ENCODE peak calls at places on chromosomes 5 and 9, in nine cellular contexts. O, F, R, U, E, H, T, G and J are unnamed samples.

GRCh38 chr9:124458441-124458840 is 8.2 kb downstream of the ADGRD2 start:
- DNase-seq in O (no peak), F (no peak), R (no peak), U (no peak), E (no peak), H (no peak), T (no peak), G (no peak), J (no peak)

GRCh38 chr5:80960531-80961375 is 590 bp downstream of the RASGRF2 start:
- DNase-seq in O (peak), F (peak), R (peak), U (peak), E (peak), H (no peak), T (no peak), G (peak), J (peak)

GRCh38 chr9:93818237-93818636 is 136.9 kb downstream of the BARX1 start:
- DNase-seq in O (no peak), F (no peak), R (no peak), U (no peak), E (no peak), H (no peak), T (no peak), G (no peak), J (no peak)

GRCh38 chr9:8419871-8420270 is 620.3 kb upstream of the DMAC1 start:
- DNase-seq in O (no peak), F (no peak), R (no peak), U (no peak), E (no peak), H (no peak), T (no peak), G (no peak), J (no peak)

GRCh38 chr5:16854351-16854750 is 81.7 kb downstream of the MYO10 start:
- DNase-seq in O (no peak), F (no peak), R (no peak), U (no peak), E (no peak), H (no peak), T (no peak), G (no peak), J (no peak)

GRCh38 chr5:57298985-57299491 is 125.2 kb downstream of the GPBP1 start:
- DNase-seq in O (peak), F (no peak), R (peak), U (peak), E (peak), H (no peak), T (no peak), G (peak), J (peak)

GRCh38 chr9:15280647-15281046 is 26.4 kb downstream of the TTC39B start:
- DNase-seq in O (no peak), F (no peak), R (no peak), U (no peak), E (no peak), H (no peak), T (no peak), G (no peak), J (no peak)

GRCh38 chr5:102833146-102833545 is 78.0 kb downstream of the PAM start:
- DNase-seq in O (no peak), F (no peak), R (no peak), U (no peak), E (no peak), H (no peak), T (no peak), G (no peak), J (no peak)

GRCh38 chr5:138391859-138392386 is 39.4 kb downstream of the KDM3B start:
- DNase-seq in O (no peak), F (no peak), R (no peak), U (no peak), E (no peak), H (no peak), T (no peak), G (no peak), J (no peak)

GRCh38 chr5:62144395-62145022 is 161.5 kb upstream of the KIF2A start:
- DNase-seq in O (no peak), F (peak), R (no peak), U (no peak), E (no peak), H (no peak), T (no peak), G (no peak), J (no peak)

GRCh38 chr9:89730715-89731114 is 125.9 kb downstream of the GADD45G start:
- DNase-seq in O (no peak), F (peak), R (no peak), U (no peak), E (no peak), H (peak), T (no peak), G (peak), J (no peak)

GRCh38 chr9:69097923-69098593 is 62.5 kb downstream of the FXN start:
- DNase-seq in O (peak), F (no peak), R (no peak), U (no peak), E (no peak), H (no peak), T (no peak), G (no peak), J (no peak)

GRCh38 chr5:123119334-123119986 is 30.4 kb downstream of the PRDM6 start:
- DNase-seq in O (peak), F (peak), R (no peak), U (peak), E (no peak), H (no peak), T (no peak), G (peak), J (peak)

GRCh38 chr5:158407801-158408200 is 548.9 kb upstream of the CLINT1 start:
- DNase-seq in O (no peak), F (no peak), R (no peak), U (no peak), E (no peak), H (no peak), T (no peak), G (no peak), J (no peak)

GRCh38 chr5:33867236-33867635 is 24.6 kb downstream of the ADAMTS12 start:
- DNase-seq in O (no peak), F (no peak), R (no peak), U (no peak), E (no peak), H (no peak), T (no peak), G (no peak), J (no peak)

GRCh38 chr5:178312900-178313299 is 80.3 kb upstream of the PHYKPL start:
- DNase-seq in O (no peak), F (peak), R (no peak), U (no peak), E (no peak), H (no peak), T (no peak), G (no peak), J (no peak)

GRCh38 chr5:16964821-16965220 is 28.7 kb upstream of the MYO10 start:
- DNase-seq in O (no peak), F (no peak), R (no peak), U (peak), E (no peak), H (no peak), T (no peak), G (no peak), J (no peak)

GRCh38 chr5:8188874-8189588 is 320.1 kb downstream of the MTRR start:
- DNase-seq in O (no peak), F (no peak), R (no peak), U (no peak), E (no peak), H (no peak), T (no peak), G (no peak), J (no peak)

GRCh38 chr5:113043491-113043931 is 66.9 kb downstream of the DCP2 start:
- DNase-seq in O (no peak), F (no peak), R (no peak), U (no peak), E (no peak), H (no peak), T (no peak), G (peak), J (no peak)

GRCh38 chr5:178377583-178378270 is 145.1 kb upstream of the PHYKPL start:
- DNase-seq in O (no peak), F (no peak), R (no peak), U (no peak), E (no peak), H (no peak), T (no peak), G (no peak), J (no peak)

GRCh38 chr5:142432369-142432863 is 107.6 kb upstream of the SPRY4 start:
- DNase-seq in O (no peak), F (peak), R (peak), U (no peak), E (peak), H (no peak), T (no peak), G (no peak), J (no peak)

GRCh38 chr5:149917073-149917676 is 27.4 kb downstream of the PDE6A start:
- DNase-seq in O (no peak), F (no peak), R (no peak), U (no peak), E (no peak), H (no peak), T (no peak), G (no peak), J (no peak)

GRCh38 chr5:142618125-142618524 is 67.8 kb downstream of the FGF1 start:
- DNase-seq in O (peak), F (no peak), R (no peak), U (no peak), E (no peak), H (no peak), T (no peak), G (no peak), J (no peak)

GRCh38 chr5:96823900-96824351 is 16.2 kb upstream of the ERAP1 start:
- DNase-seq in O (peak), F (no peak), R (no peak), U (no peak), E (no peak), H (peak), T (no peak), G (peak), J (peak)

GRCh38 chr9:135295556-135296300 is 183.9 kb upstream of the PPP1R26 start:
- DNase-seq in O (no peak), F (no peak), R (no peak), U (no peak), E (no peak), H (no peak), T (no peak), G (no peak), J (no peak)

GRCh38 chr9:70093095-70093494 is 49.4 kb downstream of the MAMDC2 start:
- DNase-seq in O (no peak), F (no peak), R (no peak), U (no peak), E (no peak), H (no peak), T (no peak), G (no peak), J (no peak)

GRCh38 chr5:178895615-178896571 is at the start of gene ZFP2:
- DNase-seq in O (peak), F (peak), R (no peak), U (peak), E (peak), H (peak), T (peak), G (peak), J (peak)

GRCh38 chr5:93585753-93586385 is 2.8 kb downstream of the NR2F1 start:
- DNase-seq in O (peak), F (no peak), R (no peak), U (no peak), E (no peak), H (no peak), T (no peak), G (no peak), J (no peak)